ENCODE peak calls at places on chromosome 16, in eight cellular contexts. E, R, M, N, U, W, T and S are unnamed samples.

GRCh38 chr16:3140603-3141427 is 6.0 kb downstream of the ZNF213 start:
- DNase-seq in W (no peak), M (no peak), N (no peak), R (no peak), T (no peak), E (no peak), U (no peak), S (no peak)

GRCh38 chr16:11833951-11834695 is 17.2 kb downstream of the RSL1D1 start:
- DNase-seq in T (peak; percentile 23), R (peak; percentile 59), W (no peak), U (no peak), M (no peak), E (no peak), N (no peak), S (peak; percentile 99)

GRCh38 chr16:2039286-2040030 is 8.2 kb downstream of the NTHL1 start:
- DNase-seq in M (peak; percentile 62), E (peak; percentile 92), U (peak; percentile 77), T (peak; percentile 81), R (no peak), N (peak; percentile 76), W (no peak), S (peak; percentile 35)

GRCh38 chr16:58306327-58306726 is 11.5 kb upstream of the PRSS54 start:
- DNase-seq in R (no peak), T (peak; percentile 11), M (no peak), N (peak; percentile 65), W (no peak), E (no peak), U (peak; percentile 30), S (peak; percentile 64)

GRCh38 chr16:71542377-71542776 is 16.2 kb downstream of the CHST4 start:
- DNase-seq in R (no peak), W (peak; percentile 56), E (no peak), T (peak; percentile 6), M (peak; percentile 46), N (peak; percentile 42), U (peak; percentile 49), S (peak; percentile 73)

GRCh38 chr16:11076259-11077018 is 132.1 kb downstream of the CLEC16A start:
- DNase-seq in U (no peak), M (no peak), E (no peak), W (no peak), N (no peak), R (no peak), T (no peak), S (no peak)

GRCh38 chr16:46859719-46860152 is 24.4 kb upstream of the GPT2 start:
- DNase-seq in T (peak; percentile 88), M (no peak), W (no peak), U (peak; percentile 13), N (no peak), E (no peak), R (peak; percentile 84), S (peak; percentile 95)

GRCh38 chr16:10922328-10923145 is 19.7 kb downstream of the DEXI start:
- DNase-seq in R (no peak), N (no peak), U (no peak), E (peak; percentile 72), W (no peak), M (peak; percentile 69), T (no peak), S (no peak)

GRCh38 chr16:1213796-1214372 is 11.2 kb downstream of the TPSG1 start:
- DNase-seq in E (no peak), N (no peak), M (no peak), U (no peak), W (no peak), T (no peak), R (no peak), S (no peak)

GRCh38 chr16:85453179-85453678 is 159.9 kb upstream of the GSE1 start:
- DNase-seq in T (no peak), N (peak; percentile 67), M (no peak), E (no peak), W (no peak), R (no peak), U (no peak), S (no peak)

GRCh38 chr16:24178496-24178895 is 77.6 kb upstream of the CACNG3 start:
- DNase-seq in R (no peak), W (peak; percentile 52), E (no peak), N (no peak), T (no peak), M (no peak), U (peak; percentile 24), S (no peak)

GRCh38 chr16:54193656-54194007 is 93.0 kb downstream of the IRX3 start:
- DNase-seq in R (peak; percentile 58), M (peak; percentile 76), N (peak; percentile 82), U (peak; percentile 85), T (peak; percentile 44), W (peak; percentile 68), E (peak; percentile 82), S (peak; percentile 61)

GRCh38 chr16:50696575-50697420 is 3.4 kb downstream of the NOD2 start:
- DNase-seq in E (peak; percentile 60), W (no peak), T (peak; percentile 42), N (peak; percentile 87), M (peak; percentile 84), R (peak; percentile 63), U (peak; percentile 36), S (peak; percentile 87)

GRCh38 chr16:883340-883739 is 82.8 kb upstream of the GNG13 start:
- DNase-seq in U (no peak), N (no peak), M (no peak), T (no peak), E (no peak), W (no peak), R (no peak), S (no peak)

GRCh38 chr16:79662673-79663313 is 62.3 kb upstream of the MAF start:
- DNase-seq in U (no peak), T (no peak), R (no peak), M (no peak), W (no peak), N (no peak), E (no peak), S (peak; percentile 71)

GRCh38 chr16:69561901-69562300 is 3.9 kb upstream of the NFAT5 start:
- DNase-seq in W (no peak), T (no peak), U (no peak), E (no peak), M (no peak), R (peak; percentile 58), N (no peak), S (no peak)

GRCh38 chr16:88076211-88076931 is 125.1 kb downstream of the BANP start:
- DNase-seq in N (no peak), U (no peak), T (no peak), E (no peak), R (no peak), M (no peak), W (no peak), S (no peak)

GRCh38 chr16:28981517-28981916 is 3.3 kb upstream of the LAT start:
- DNase-seq in W (no peak), U (peak; percentile 32), R (no peak), E (no peak), M (no peak), T (peak; percentile 58), N (peak; percentile 40), S (no peak)

GRCh38 chr16:20897253-20897896 is 2.8 kb downstream of the DCUN1D3 start:
- DNase-seq in U (no peak), N (no peak), T (peak; percentile 20), M (no peak), R (no peak), W (no peak), E (no peak), S (peak; percentile 81)

GRCh38 chr16:84712801-84713775 is 13.3 kb downstream of the USP10 start:
- DNase-seq in E (no peak), M (no peak), U (no peak), W (no peak), N (no peak), R (no peak), T (no peak), S (no peak)

GRCh38 chr16:83409347-83409746 is 398.4 kb upstream of the HSBP1 start:
- DNase-seq in E (no peak), U (no peak), W (no peak), R (no peak), M (no peak), T (no peak), N (no peak), S (peak; percentile 82)

GRCh38 chr16:17348042-17348783 is 122.5 kb downstream of the XYLT1 start:
- DNase-seq in N (no peak), W (no peak), T (no peak), R (no peak), U (no peak), M (no peak), E (peak; percentile 13), S (no peak)

GRCh38 chr16:84989791-84990620 is 21.3 kb downstream of the ZDHHC7 start:
- DNase-seq in N (no peak), W (no peak), R (no peak), E (no peak), T (no peak), U (no peak), M (no peak), S (no peak)

DNA sequence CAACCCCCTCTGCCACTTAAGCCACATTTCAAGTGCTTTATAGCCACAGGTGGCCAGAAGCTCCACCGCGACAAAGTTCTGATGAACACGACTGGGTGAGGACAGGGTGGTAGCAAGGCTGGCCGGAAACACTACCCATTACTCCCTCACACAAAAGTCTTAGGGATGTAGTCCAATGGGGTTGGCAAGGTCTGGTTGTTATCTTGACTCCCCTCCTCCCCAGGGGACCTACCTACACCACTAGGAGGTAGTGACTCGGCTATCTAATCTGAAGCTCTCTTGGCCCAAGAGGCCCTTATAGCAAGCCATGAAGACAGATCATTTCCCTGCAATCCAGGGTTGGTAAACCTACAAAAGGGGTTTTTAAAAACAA is 8.4 kb downstream of the LITAFD start:
- DNase-seq in R (no peak), N (no peak), T (no peak), U (no peak), W (no peak), E (no peak), M (no peak), S (no peak)
- H3K36me3 ChIP-seq in R (peaks cover 18% of the 10 kb centered on the region), N (peaks cover 17% of the 10 kb centered on the region), T (peaks cover 11% of the 10 kb centered on the region), U (peaks cover 36% of the 10 kb centered on the region), W (peaks cover 84% of the 10 kb centered on the region), E (no peaks in the 10 kb centered on the region), M (peaks cover 54% of the 10 kb centered on the region), S (peaks cover 15% of the 10 kb centered on the region)

DNA sequence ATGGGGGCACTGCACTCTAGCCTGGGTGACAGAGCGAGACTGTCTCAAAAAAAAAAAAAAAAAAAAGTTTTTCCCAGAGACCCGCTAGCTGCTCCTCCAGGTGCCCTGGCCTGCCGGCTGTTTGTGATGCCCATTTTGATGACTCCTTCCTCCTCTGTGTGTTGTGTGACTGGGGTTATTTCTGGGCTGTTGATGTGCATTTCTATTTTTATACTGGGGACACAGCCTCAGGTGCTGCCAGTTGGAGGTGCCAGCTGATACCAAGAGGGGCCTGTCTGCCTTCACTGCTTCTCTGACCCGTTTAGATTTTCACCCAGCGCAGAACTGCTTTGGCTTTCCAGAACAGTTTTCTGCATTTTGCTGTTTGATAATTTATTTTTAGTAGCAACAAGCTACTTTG is 6.6 kb downstream of the PLA2G15 start:
- DNase-seq in T (no peak), U (no peak), M (no peak), E (no peak), W (no peak), N (no peak), R (no peak), S (no peak)
- H3K4me3 ChIP-seq in T (no peak overlapping the region), U (no peak overlapping the region), M (no peak overlapping the region), E (no peak overlapping the region), W (no peak overlapping the region), N (no peak overlapping the region), R (no peak overlapping the region), S (no peak overlapping the region)

GRCh38 chr16:57038151-57038550 is 48.8 kb downstream of the NLRC5 start:
- DNase-seq in U (no peak), R (no peak), T (no peak), N (no peak), W (no peak), E (no peak), M (no peak), S (peak; percentile 29)
- H3K36me3 ChIP-seq in U (no peaks in the 10 kb centered on the region), R (no peaks in the 10 kb centered on the region), T (no peaks in the 10 kb centered on the region), N (no peaks in the 10 kb centered on the region), W (no peaks in the 10 kb centered on the region), E (no peaks in the 10 kb centered on the region), M (peaks cover 41% of the 10 kb centered on the region), S (no peaks in the 10 kb centered on the region)

GRCh38 chr16:4347010-4347409 is 4.1 kb downstream of the PAM16 start:
- DNase-seq in W (no peak), R (no peak), U (no peak), N (no peak), E (no peak), M (no peak), T (no peak), S (no peak)
- H3K4me3 ChIP-seq in W (no peak overlapping the region), R (no peak overlapping the region), U (no peak overlapping the region), N (no peak overlapping the region), E (no peak overlapping the region), M (no peak overlapping the region), T (no peak overlapping the region), S (no peak overlapping the region)